ENCODE peak calls at places on chromosomes 4 and X, in nine cellular contexts. Z, C, W, K, L, I, S, Y and M are unnamed samples. For H3K27me3, the result is how much of the 10 kb centered on the place peaks cover.

GRCh38 chrX:105483011-105483410 is 262.5 kb upstream of the TEX13A start:
- DNase-seq in I (no peak), W (no peak), Z (no peak), C (no peak), S (no peak), Y (peak), L (no peak), K (no peak), M (peak)

GRCh38 chr4:65651031-65651430 is 19.3 kb downstream of the EPHA5 start:
- DNase-seq in W (no peak), S (no peak), Z (no peak), C (no peak), Y (peak), I (no peak), K (no peak), L (no peak), M (no peak)

GRCh38 chr4:74117024-74117534 is 18.1 kb upstream of the CXCL2 start:
- DNase-seq in C (peak), S (no peak), Z (no peak), L (no peak), I (peak), W (no peak), K (no peak), Y (peak), M (peak)

GRCh38 chr4:168848977-168849687 is 160.9 kb downstream of the CBR4 start:
- DNase-seq in Y (peak), L (peak), Z (no peak), K (no peak), C (no peak), I (peak), W (no peak), S (no peak), M (peak)

GRCh38 chr4:2333356-2333841 is 71.5 kb upstream of the MXD4 start:
- DNase-seq in C (no peak), L (peak), K (no peak), I (no peak), Z (no peak), W (no peak), Y (peak), S (peak), M (no peak)

GRCh38 chrX:40237745-40238178 is 140.0 kb upstream of the BCOR start:
- DNase-seq in Z (no peak), K (no peak), I (no peak), L (no peak), C (no peak), Y (no peak), S (no peak), W (no peak), M (no peak)

GRCh38 chr4:150178161-150178560 is 99.9 kb downstream of the DCLK2 start:
- DNase-seq in K (no peak), C (no peak), Y (peak), Z (no peak), I (no peak), L (no peak), W (no peak), S (no peak), M (no peak)

GRCh38 chr4:13615162-13615561 is 12.4 kb downstream of the BOD1L1 start:
- DNase-seq in L (no peak), Z (no peak), C (no peak), K (no peak), W (no peak), Y (no peak), S (peak), I (no peak), M (no peak)

GRCh38 chr4:174522183-174523002 is at the start of gene HPGD:
- DNase-seq in I (peak), Z (peak), C (no peak), L (peak), S (peak), W (peak), K (no peak), Y (peak), M (peak)

GRCh38 chrX:68710870-68711576 is 63.6 kb downstream of the STARD8 start:
- DNase-seq in L (peak), W (no peak), I (peak), Y (peak), Z (no peak), K (no peak), S (no peak), C (no peak), M (peak)

GRCh38 chr4:22859318-22859717 is 166.6 kb downstream of the GBA3 start:
- DNase-seq in C (no peak), Z (no peak), L (no peak), W (no peak), S (no peak), Y (no peak), K (no peak), I (no peak), M (no peak)

DNA sequence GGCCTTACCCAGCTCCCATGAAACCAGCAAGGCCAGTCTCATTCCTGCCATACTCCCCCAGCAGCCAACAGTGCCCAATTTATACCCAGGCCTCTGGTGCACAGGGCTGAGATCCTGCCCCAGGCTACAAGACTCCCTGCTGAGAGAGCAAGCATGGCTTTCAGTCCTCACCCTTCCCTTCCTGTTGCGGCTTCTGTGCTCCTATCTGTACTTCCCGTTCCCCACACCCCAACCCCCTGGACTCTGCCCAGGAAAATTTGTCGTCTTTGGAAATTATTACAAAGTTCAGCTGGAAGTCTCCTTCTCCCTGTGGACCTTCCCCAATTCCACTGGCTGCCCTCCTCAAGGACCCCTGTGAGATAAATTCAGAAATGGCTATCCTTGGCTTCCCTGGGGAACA is 84.1 kb upstream of the GK2 start:
- DNase-seq in L (no peak), S (no peak), I (no peak), Z (no peak), K (no peak), C (no peak), Y (no peak), W (no peak), M (peak)
- H3K4me3 ChIP-seq in L (no peak), S (no peak), I (no peak), Z (no peak), K (no peak), C (peak), Y (no peak), W (no peak), M (no peak)

GRCh38 chr4:38230821-38231583 is 270.8 kb downstream of the PTTG2 start:
- DNase-seq in W (no peak), I (no peak), Y (no peak), Z (no peak), C (no peak), S (no peak), K (no peak), L (no peak), M (no peak)
- H3K27me3 ChIP-seq in W (under half), I (under half), Y (under half), Z (under half), C (under half), S (under half), K (under half), L (under half), M (under half)

GRCh38 chr4:123450393-123450792 is 53.8 kb downstream of the SPRY1 start:
- DNase-seq in W (no peak), I (no peak), Y (no peak), S (no peak), L (no peak), K (no peak), C (no peak), Z (no peak), M (no peak)

GRCh38 chr4:123449362-123449761 is 52.8 kb downstream of the SPRY1 start:
- DNase-seq in Z (no peak), K (no peak), S (no peak), Y (peak), L (no peak), C (no peak), I (no peak), W (no peak), M (no peak)

GRCh38 chr4:123452585-123452984 is 56.0 kb downstream of the SPRY1 start:
- DNase-seq in Z (no peak), L (peak), W (no peak), I (peak), K (peak), S (no peak), Y (peak), C (peak), M (no peak)

GRCh38 chr4:123446791-123447474 is 50.3 kb downstream of the SPRY1 start:
- DNase-seq in Z (peak), K (no peak), S (no peak), Y (no peak), L (no peak), C (no peak), W (no peak), I (no peak), M (no peak)

DNA sequence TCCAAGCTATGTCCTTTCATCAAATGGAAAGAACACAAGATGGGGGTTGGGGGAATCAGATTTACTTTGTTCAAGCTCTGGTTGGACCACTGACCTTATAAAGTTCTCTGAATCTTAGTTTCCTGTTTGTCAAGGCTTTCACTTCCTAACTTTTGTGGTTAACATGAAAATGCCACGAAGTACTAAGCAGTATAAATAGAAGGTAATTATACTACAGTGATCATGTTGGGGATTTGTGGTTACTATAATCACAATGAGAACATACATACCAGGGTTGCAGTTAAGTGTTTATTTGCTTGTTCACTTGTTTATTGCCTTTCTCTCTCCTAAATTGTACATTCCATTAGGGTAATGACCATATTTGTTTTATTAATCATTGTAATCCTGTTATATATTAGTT is 53.2 kb downstream of the SPRY1 start:
- DNase-seq in Z (no peak), L (no peak), W (no peak), S (peak), Y (peak), C (no peak), K (no peak), I (peak), M (no peak)
- H3K4me3 ChIP-seq in Z (no peak), L (no peak), W (no peak), S (no peak), Y (no peak), C (no peak), K (no peak), I (no peak), M (no peak)

DNA sequence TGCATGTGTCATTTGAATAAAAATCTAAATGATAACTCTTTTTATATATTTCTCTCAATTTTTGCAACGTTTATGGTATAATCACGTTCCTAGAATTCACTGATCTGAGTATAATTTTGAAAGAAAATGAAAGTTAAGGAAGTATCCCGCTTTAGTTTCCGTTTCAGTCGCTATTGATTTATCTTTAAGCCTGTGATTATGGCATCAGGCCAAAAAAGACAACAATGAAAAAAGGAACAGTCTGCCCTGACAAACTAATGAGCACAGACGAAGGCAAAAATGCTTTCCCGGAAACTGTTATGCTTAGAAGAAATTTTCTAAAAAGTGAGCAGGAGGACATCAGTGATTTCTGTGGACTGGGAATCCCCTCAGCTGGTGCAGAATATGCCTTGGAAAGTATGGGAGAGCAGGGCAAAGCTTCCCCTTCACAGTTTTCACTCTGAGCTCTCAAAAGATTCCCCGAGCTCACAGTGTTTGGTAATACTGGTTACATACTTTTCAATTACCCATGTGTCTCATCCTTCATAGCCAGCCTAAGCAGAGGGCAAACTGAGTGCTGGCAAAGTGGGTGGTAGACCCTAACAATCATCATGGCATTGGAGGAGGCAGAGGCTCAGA is 5.1 kb upstream of the CXCL10 start:
- DNase-seq in W (no peak), S (no peak), K (no peak), I (no peak), C (no peak), Y (no peak), L (no peak), Z (peak), M (no peak)
- H3K27me3 ChIP-seq in W (half or more), S (under half), K (under half), I (under half), C (under half), Y (under half), L (under half), Z (under half), M (under half)

DNA sequence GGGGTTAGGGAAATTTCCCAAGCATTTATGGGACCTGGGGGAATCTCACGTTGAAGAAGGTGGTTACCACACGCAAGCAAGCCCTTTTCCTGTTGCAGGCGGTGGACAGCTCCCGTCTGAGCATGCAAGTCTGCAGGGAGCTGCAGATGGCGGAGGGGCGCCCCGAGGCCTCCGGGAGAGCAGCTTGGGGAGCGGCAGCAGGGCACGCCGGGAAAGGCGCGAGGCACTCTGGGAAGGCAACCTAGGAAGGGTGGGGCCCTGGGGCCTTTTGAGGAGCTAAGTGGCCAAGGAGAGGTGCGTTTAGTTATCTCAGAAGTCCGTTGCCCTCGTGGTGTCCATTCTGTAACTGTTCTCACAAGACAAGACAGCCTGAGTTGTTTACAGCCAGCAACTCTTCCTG is 57.0 kb upstream of the SLC25A4 start:
- DNase-seq in L (no peak), W (no peak), C (no peak), Z (no peak), I (peak), Y (no peak), S (no peak), K (no peak), M (no peak)
- H3K4me3 ChIP-seq in L (no peak), W (no peak), C (no peak), Z (no peak), I (peak), Y (no peak), S (no peak), K (no peak), M (no peak)

GRCh38 chr4:185020293-185020808 is 2.1 kb downstream of the HELT start:
- DNase-seq in L (peak), I (peak), W (no peak), K (no peak), Z (no peak), Y (no peak), S (no peak), C (no peak), M (peak)
- H3K27me3 ChIP-seq in L (under half), I (half or more), W (half or more), K (under half), Z (under half), Y (under half), S (half or more), C (under half), M (half or more)